ENCODE peak calls at places on chromosomes 1 and 21, in six cellular contexts. I, S, B, R, M and G are unnamed samples.

GRCh38 chr1:99358771-99359170 is 94.5 kb downstream of the PLPPR4 start:
- DNase-seq in I (no peak), S (no peak), B (no peak), R (no peak), M (no peak), G (peak)

GRCh38 chr1:47104816-47105215 is 32.4 kb upstream of the CYP4A22 start:
- DNase-seq in I (no peak), S (no peak), B (peak), R (no peak), M (no peak), G (no peak)

GRCh38 chr1:21072721-21073120 is 104.0 kb downstream of the EIF4G3 start:
- DNase-seq in I (peak), S (no peak), B (no peak), R (no peak), M (peak), G (peak)

GRCh38 chr1:10337436-10337835 is 61.4 kb upstream of the PGD start:
- DNase-seq in I (no peak), S (no peak), B (no peak), R (no peak), M (no peak), G (no peak)

GRCh38 chr1:33080373-33080772 is 580 bp upstream of the AZIN2 start:
- DNase-seq in I (no peak), S (no peak), B (no peak), R (no peak), M (no peak), G (no peak)

GRCh38 chr21:41411449-41412089 is 14.5 kb upstream of the MX1 start:
- DNase-seq in I (no peak), S (no peak), B (peak), R (no peak), M (no peak), G (no peak)

GRCh38 chr1:234515821-234516241 is 36.9 kb upstream of the TARBP1 start:
- DNase-seq in I (peak), S (no peak), B (peak), R (no peak), M (peak), G (peak)

GRCh38 chr1:236425031-236425663 is 31.1 kb downstream of the EDARADD start:
- DNase-seq in I (no peak), S (no peak), B (no peak), R (no peak), M (no peak), G (no peak)

GRCh38 chr1:42239555-42239954 is 75.0 kb upstream of the GUCA2A start:
- DNase-seq in I (no peak), S (no peak), B (no peak), R (no peak), M (no peak), G (no peak)

GRCh38 chr1:219790834-219791615 is 137.3 kb downstream of the SLC30A10 start:
- DNase-seq in I (peak), S (no peak), B (peak), R (no peak), M (peak), G (no peak)

DNA sequence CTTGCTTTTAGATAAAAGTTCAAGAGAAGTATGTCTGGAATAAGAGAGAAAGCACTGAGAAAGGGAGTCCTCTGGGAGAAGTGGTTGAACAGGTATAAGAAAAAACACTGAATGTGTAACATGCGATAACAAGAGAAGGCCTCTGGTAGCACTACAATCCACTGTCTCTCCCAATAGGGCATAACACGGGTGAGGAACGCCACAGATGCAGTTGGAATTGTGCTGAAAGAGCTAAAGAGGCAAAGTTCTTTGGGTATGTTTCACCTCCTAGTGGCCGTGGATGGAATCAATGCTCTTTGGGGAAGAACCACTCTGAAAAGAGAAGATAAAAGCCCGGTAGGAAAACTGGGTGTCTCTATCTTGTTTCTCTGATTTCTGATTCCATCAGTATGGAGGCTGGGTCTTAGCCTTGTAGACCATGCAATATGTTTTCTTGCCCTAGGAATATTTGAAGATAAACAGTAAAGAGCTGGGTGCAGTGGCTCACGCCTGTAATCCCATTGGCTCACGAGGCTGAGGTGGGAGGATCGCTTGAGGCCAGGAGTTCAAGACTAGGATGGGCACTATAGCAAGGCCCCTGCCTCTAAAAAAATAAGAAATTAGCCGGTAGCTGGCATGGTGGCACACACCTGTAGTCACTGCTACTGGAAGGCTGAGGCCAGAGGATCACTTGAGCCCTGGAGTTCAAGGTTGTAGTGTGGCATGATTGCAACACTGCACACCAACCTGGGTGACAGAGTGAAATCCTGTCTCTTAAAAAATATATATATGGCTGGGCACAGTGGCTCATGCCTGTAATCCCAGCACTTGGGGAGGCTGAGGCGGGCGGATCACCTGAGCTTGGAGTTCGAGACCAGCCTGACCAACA is 40.4 kb downstream of the DAP3 start:
- DNase-seq in I (peak), S (peak), B (peak), R (peak), M (peak), G (peak)
- H2AFZ ChIP-seq in I (peak), S (no peak), B (no peak), R (no peak), M (no peak), G (no peak)

DNA sequence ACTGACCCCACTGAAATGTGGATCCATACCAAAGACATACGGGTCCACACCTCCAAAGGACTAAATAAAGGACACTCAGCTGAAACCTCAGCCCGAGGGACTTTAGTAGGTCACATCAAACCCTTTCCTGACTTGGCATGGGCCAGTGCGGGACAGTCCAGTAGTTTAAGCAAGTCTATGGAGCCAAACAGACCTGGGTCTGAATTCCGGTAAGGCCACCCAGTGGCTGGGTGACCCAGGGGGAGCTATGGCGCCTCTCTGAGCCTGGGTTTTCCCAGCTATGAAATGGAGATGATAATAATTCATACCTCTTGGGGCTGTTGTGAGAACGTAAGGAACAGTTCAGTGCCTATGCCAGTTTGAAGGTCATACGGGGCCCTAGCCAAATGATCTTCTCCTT is 36.2 kb upstream of the ZBTB40 start:
- DNase-seq in I (no peak), S (no peak), B (no peak), R (no peak), M (no peak), G (no peak)
- H3K9ac ChIP-seq in I (no peak), S (no peak), B (no peak), R (no peak), M (no peak), G (no peak)

GRCh38 chr1:211379446-211379845 is 52.8 kb downstream of the TRAF5 start:
- DNase-seq in I (no peak), S (no peak), B (no peak), R (no peak), M (no peak), G (no peak)

GRCh38 chr1:211382714-211383480 is 56.3 kb downstream of the TRAF5 start:
- DNase-seq in I (peak), S (peak), B (peak), R (peak), M (peak), G (peak)

GRCh38 chr1:211381481-211382181 is 55.0 kb downstream of the TRAF5 start:
- DNase-seq in I (no peak), S (no peak), B (peak), R (no peak), M (no peak), G (no peak)

GRCh38 chr1:211384524-211384923 is 57.9 kb downstream of the TRAF5 start:
- DNase-seq in I (no peak), S (no peak), B (peak), R (no peak), M (no peak), G (no peak)

DNA sequence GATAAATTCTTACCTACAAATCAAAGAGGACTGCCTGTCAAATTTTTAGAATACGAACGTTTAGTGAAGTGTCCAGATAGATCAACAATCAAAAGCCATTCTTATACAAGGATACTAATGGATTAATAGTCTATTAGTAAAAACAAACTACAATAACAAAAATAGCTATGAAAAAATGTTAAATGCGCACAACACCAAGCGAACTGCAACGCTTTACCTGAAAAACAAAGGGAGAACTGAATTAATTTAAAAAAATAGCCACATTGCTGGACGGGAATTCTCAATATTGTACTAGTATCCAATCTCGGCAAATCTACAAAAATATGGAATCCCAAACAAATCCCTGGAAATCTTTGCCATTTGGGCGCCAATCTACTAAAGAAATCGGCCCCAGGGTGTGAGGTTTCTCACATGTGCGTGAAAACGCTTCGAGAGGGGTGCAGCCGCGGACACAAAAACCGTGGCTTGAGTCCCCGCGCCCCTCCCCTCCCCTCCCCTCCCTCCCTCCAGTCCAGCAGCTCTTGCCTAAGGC is 55.6 kb downstream of the TRAF5 start:
- DNase-seq in I (no peak), S (no peak), B (peak), R (no peak), M (no peak), G (no peak)
- H3K27ac ChIP-seq in I (peak), S (peak), B (peak), R (no peak), M (peak), G (peak)

DNA sequence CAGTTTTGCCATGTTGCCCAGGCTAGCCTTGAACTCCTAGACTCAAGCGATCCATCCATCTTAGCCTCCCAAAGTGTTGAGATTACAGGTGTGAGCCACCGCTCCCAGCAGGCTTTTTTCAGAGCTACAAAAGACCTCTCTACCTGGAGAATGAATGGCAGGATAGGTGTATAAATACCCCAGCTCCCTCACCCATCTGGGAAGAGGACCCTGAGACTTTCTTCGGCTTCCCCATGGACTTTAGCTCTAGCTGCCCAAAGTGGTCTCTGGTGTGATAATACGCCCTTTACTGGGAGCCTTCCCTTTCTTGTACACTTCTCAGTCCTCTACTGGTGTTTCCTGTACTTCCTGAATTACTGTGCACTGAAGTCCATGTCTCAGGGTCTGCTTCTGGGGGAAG is 60.6 kb downstream of the PTP4A2 start:
- DNase-seq in I (no peak), S (no peak), B (no peak), R (no peak), M (no peak), G (no peak)
- H2AFZ ChIP-seq in I (no peak), S (peak), B (no peak), R (no peak), M (no peak), G (no peak)

GRCh38 chr1:230163205-230163604 is 96.2 kb downstream of the GALNT2 start:
- DNase-seq in I (peak), S (no peak), B (peak), R (no peak), M (peak), G (peak)
- H3K9ac ChIP-seq in I (peak), S (no peak), B (no peak), R (no peak), M (peak), G (no peak)

GRCh38 chr1:226568077-226568831 is 19.7 kb downstream of the STUM start:
- DNase-seq in I (peak), S (no peak), B (peak), R (no peak), M (no peak), G (peak)
- H3K27ac ChIP-seq in I (no peak), S (no peak), B (no peak), R (no peak), M (no peak), G (no peak)

GRCh38 chr1:241751524-241751923 is 96.5 kb upstream of the EXO1 start:
- DNase-seq in I (no peak), S (no peak), B (no peak), R (no peak), M (no peak), G (no peak)
- H2AFZ ChIP-seq in I (no peak), S (no peak), B (no peak), R (no peak), M (no peak), G (no peak)

DNA sequence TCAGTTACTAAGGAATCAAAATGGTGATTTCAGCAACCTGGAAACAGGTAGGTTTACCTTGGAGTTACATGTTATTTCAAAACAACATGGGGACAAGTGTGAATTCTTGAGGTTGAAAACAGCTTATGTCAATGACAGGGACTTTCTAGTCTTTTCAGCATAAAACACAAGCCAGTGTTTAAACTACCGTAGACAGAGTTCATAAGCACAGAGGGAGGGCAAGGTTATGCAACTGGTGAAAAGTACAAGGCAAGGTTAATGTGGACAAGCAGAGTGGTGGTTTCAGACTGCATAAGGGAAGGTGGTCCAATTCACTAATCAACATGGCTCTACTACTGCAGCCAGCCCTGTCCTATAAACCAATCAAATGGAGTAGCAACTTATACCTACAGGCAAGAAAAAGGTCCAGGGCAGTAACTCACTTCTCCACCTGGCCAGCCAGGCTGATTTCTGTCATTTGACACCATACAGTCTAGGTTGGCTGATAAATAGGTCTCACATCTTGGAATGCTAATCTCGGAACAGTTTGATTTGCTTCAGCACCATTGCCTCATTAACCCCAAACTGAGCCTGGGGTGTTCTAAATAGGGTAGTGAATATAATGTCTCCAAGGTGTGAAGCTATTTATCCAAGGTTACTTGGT is 250.3 kb upstream of the PROX1 start:
- DNase-seq in I (no peak), S (no peak), B (no peak), R (no peak), M (no peak), G (no peak)
- H3K9ac ChIP-seq in I (no peak), S (no peak), B (no peak), R (no peak), M (no peak), G (no peak)

GRCh38 chr1:204658295-204658694 is 27.2 kb downstream of the LRRN2 start:
- DNase-seq in I (no peak), S (no peak), B (no peak), R (no peak), M (no peak), G (no peak)

GRCh38 chr1:204659061-204659460 is 26.5 kb downstream of the LRRN2 start:
- DNase-seq in I (peak), S (no peak), B (peak), R (no peak), M (peak), G (no peak)

GRCh38 chr1:204660509-204660908 is 25.0 kb downstream of the LRRN2 start:
- DNase-seq in I (peak), S (no peak), B (no peak), R (no peak), M (no peak), G (no peak)

GRCh38 chr1:204664251-204664650 is 21.3 kb downstream of the LRRN2 start:
- DNase-seq in I (no peak), S (no peak), B (no peak), R (no peak), M (no peak), G (no peak)

DNA sequence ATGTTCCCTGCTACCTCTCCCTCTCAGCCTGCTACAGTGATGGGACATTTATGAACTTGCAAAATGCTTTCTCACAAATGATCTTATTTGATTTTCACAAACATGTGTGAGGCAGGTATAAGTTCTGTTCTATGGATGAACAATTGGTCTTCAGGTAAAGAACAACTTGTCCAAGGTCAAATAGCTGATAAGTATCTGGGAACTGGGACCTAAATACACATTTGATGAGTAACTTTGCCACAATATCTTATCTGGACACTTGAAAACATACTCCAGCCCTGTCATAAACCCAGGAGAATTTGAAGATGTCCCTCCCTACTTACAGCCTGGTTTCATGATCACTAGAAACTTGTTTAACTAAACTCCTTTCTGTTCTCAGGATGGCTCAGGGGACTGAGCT is 23.0 kb downstream of the LRRN2 start:
- DNase-seq in I (no peak), S (no peak), B (no peak), R (no peak), M (no peak), G (no peak)
- H3K27ac ChIP-seq in I (no peak), S (no peak), B (no peak), R (no peak), M (no peak), G (no peak)